ENCODE peak calls at places on chromosomes 13 and 19, in eight cellular contexts. X is progenitor cell of endocrine pancreas, G is HCT116, U is astrocyte of the spinal cord, M is body of pancreas, N is pancreas, S is mesothelial cell of epicardium, Q is epithelial cell of esophagus. P is an unnamed sample.
A peak's percentile ranks its signal among the peaks of the same experiment; 100 is the strongest.

GRCh38 chr19:3095375-3096191 is 1.4 kb downstream of the GNA11 start:
- DNase-seq in X (no peak), N (no peak), Q (peak; percentile 33), M (peak; percentile 43), U (no peak), G (no peak), S (no peak), P (no peak)

GRCh38 chr13:23753523-23753922 is 135.7 kb downstream of the MIPEP start:
- DNase-seq in G (no peak), M (peak; percentile 14), N (no peak), S (no peak), Q (peak; percentile 66), X (no peak), U (peak; percentile 68), P (no peak)

GRCh38 chr13:98432638-98433037 is 144.3 kb downstream of the STK24 start:
- DNase-seq in S (no peak), U (no peak), X (no peak), G (no peak), M (no peak), Q (no peak), N (no peak), P (no peak)

GRCh38 chr19:41548954-41549688 is 26.8 kb upstream of the CEACAM21 start:
- DNase-seq in X (no peak), N (no peak), S (no peak), M (no peak), Q (no peak), G (no peak), U (no peak), P (peak; percentile 65)

GRCh38 chr19:19659646-19660245 is 3.7 kb downstream of the ATP13A1 start:
- DNase-seq in Q (no peak), U (no peak), S (no peak), G (no peak), N (no peak), X (no peak), M (no peak), P (no peak)

GRCh38 chr13:97261254-97262015 is 39.3 kb downstream of the MBNL2 start:
- DNase-seq in N (no peak), M (peak; percentile 25), S (no peak), Q (no peak), U (no peak), G (no peak), X (no peak), P (peak; percentile 54)

GRCh38 chr19:35216833-35217707 is 11.5 kb downstream of the FAM187B start:
- DNase-seq in M (peak; percentile 73), S (no peak), N (peak; percentile 18), U (no peak), X (no peak), G (no peak), Q (peak; percentile 32), P (peak; percentile 30)

GRCh38 chr13:74103970-74104555 is 30.1 kb downstream of the KLF12 start:
- DNase-seq in U (no peak), G (no peak), M (no peak), S (no peak), Q (no peak), N (no peak), X (no peak), P (no peak)

GRCh38 chr19:5667751-5668271 is 12.5 kb downstream of the MICOS13 start:
- DNase-seq in S (no peak), U (no peak), N (no peak), M (no peak), Q (no peak), G (no peak), X (no peak), P (no peak)

GRCh38 chr19:7196721-7197168 is 97.5 kb downstream of the INSR start:
- DNase-seq in S (no peak), Q (no peak), N (no peak), G (no peak), M (peak; percentile 54), X (no peak), U (no peak), P (no peak)

GRCh38 chr19:46818812-46819211 is 30.4 kb upstream of the SLC1A5 start:
- DNase-seq in G (no peak), Q (no peak), S (no peak), M (no peak), N (no peak), U (peak; percentile 20), X (no peak), P (no peak)

GRCh38 chr13:69769637-69770036 is 338.0 kb upstream of the ATXN8OS start:
- DNase-seq in Q (no peak), X (no peak), U (no peak), N (no peak), S (no peak), G (no peak), M (no peak), P (no peak)

GRCh38 chr13:49063526-49063925 is 87.8 kb downstream of the FNDC3A start:
- DNase-seq in G (no peak), X (no peak), N (no peak), U (no peak), Q (peak; percentile 81), M (no peak), S (no peak), P (no peak)

GRCh38 chr19:47663435-47663910 is 49.7 kb upstream of the EHD2 start:
- DNase-seq in G (no peak), S (no peak), U (peak; percentile 96), N (no peak), M (no peak), Q (peak; percentile 89), X (no peak), P (no peak)

GRCh38 chr13:59468396-59468795 is 695.3 kb downstream of the DIAPH3 start:
- DNase-seq in X (no peak), N (no peak), S (no peak), Q (no peak), M (no peak), U (no peak), G (no peak), P (no peak)

GRCh38 chr19:32662186-32662585 is 12.8 kb downstream of the ANKRD27 start:
- DNase-seq in N (no peak), Q (peak; percentile 28), S (no peak), G (no peak), X (no peak), M (no peak), U (peak; percentile 49), P (no peak)

GRCh38 chr13:53129864-53130393 is 101.3 kb downstream of the OLFM4 start:
- DNase-seq in X (no peak), U (no peak), M (no peak), S (no peak), Q (no peak), N (no peak), G (no peak), P (no peak)

GRCh38 chr13:27775943-27776342 is 16.3 kb upstream of the GSX1 start:
- DNase-seq in X (no peak), S (no peak), Q (peak; percentile 29), N (no peak), G (no peak), U (no peak), M (no peak), P (no peak)

GRCh38 chr19:41570639-41571112 is 5.3 kb upstream of the CEACAM21 start:
- DNase-seq in S (no peak), X (peak; percentile 50), U (peak; percentile 53), M (peak; percentile 84), N (peak; percentile 80), Q (peak; percentile 75), G (peak; percentile 59), P (peak; percentile 80)

GRCh38 chr13:101307181-101307701 is 109.1 kb downstream of the NALCN start:
- DNase-seq in X (no peak), Q (no peak), S (no peak), U (peak; percentile 93), M (peak; percentile 42), N (no peak), G (no peak), P (no peak)

GRCh38 chr13:105207586-105208293 is 1327.7 kb downstream of the EFNB2 start:
- DNase-seq in G (no peak), N (no peak), X (no peak), M (no peak), Q (no peak), U (no peak), S (no peak), P (no peak)

DNA sequence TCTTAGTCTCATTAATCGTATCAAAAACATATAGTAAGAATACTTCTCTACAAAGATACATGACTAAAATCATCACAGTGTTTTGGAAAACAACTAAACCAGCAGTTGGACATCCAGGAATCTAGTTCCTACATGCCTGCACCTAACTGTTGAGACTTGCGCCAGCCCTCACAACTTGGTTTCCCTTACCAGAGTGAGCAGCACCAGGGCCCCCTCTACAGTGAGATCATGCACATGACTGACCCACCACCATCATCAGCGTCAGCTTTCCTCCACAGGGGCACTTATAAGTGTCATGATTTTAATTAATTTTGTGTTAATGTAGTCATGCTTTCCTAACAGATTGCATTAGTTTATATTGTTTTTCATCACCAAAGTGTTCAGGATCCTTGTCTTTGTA is 1322.0 kb downstream of the EFNB2 start:
- DNase-seq in Q (peak; percentile 73), X (no peak), S (no peak), U (no peak), N (no peak), M (no peak), G (no peak), P (no peak)
- TF ChIP-seq CTCF in Q (peak; percentile 38), X (no peak), S (no peak), U (no peak), N (no peak), M (no peak), G (no peak), P (no peak)

GRCh38 chr19:12701596-12702282 is 5.3 kb upstream of the FBXW9 start:
- DNase-seq in U (no peak), X (no peak), M (no peak), Q (no peak), N (no peak), G (no peak), S (no peak), P (no peak)

GRCh38 chr19:12703056-12703455 is 6.6 kb upstream of the FBXW9 start:
- DNase-seq in X (no peak), N (no peak), M (no peak), U (peak; percentile 25), Q (no peak), S (no peak), G (peak; percentile 57), P (no peak)

GRCh38 chr19:12706332-12706718 is 9.9 kb upstream of the FBXW9 start:
- DNase-seq in Q (no peak), G (no peak), M (no peak), X (no peak), S (no peak), U (no peak), N (no peak), P (no peak)

GRCh38 chr19:12705654-12706331 is 9.4 kb upstream of the FBXW9 start:
- DNase-seq in Q (no peak), S (no peak), M (no peak), N (no peak), X (no peak), U (no peak), G (no peak), P (no peak)

GRCh38 chr19:12705169-12705568 is 8.7 kb upstream of the FBXW9 start:
- DNase-seq in X (no peak), G (no peak), N (no peak), M (no peak), Q (no peak), S (no peak), U (no peak), P (no peak)
- TF ChIP-seq CTCF in X (no peak), G (no peak), N (no peak), M (no peak), Q (no peak), S (no peak), U (no peak), P (no peak)

GRCh38 chr13:81957121-81957520 is 1616.2 kb upstream of the SPRY2 start:
- DNase-seq in X (no peak), M (no peak), U (no peak), N (no peak), S (no peak), G (no peak), Q (peak; percentile 10), P (no peak)
- TF ChIP-seq CTCF in X (peak; percentile 21), M (no peak), U (no peak), N (no peak), S (no peak), G (no peak), Q (peak; percentile 31), P (peak; percentile 3)

GRCh38 chr19:49224856-49225255 is 67.3 kb downstream of the TRPM4 start:
- DNase-seq in Q (peak; percentile 71), G (peak; percentile 61), N (peak; percentile 51), X (no peak), S (no peak), U (peak; percentile 49), M (peak; percentile 71), P (no peak)
- TF ChIP-seq CTCF in Q (peak; percentile 69), G (peak; percentile 82), N (no peak), X (peak; percentile 56), S (no peak), U (peak; percentile 48), M (peak; percentile 34), P (peak; percentile 32)

P was measured in GM10248.